ENCODE peak calls at places on chromosomes 1 and 21, in four cellular contexts. J is WTC11, X is K562, T is HepG2. C is an unnamed sample.

GRCh38 chr1:161768986-161769672 is 3.0 kb downstream of the ATF6 start:
- DNase-seq in T (no peak), X (no peak), J (no peak), C (no peak)

GRCh38 chr21:43778469-43779335 is 2.6 kb upstream of the CSTB start:
- DNase-seq in J (no peak), X (no peak), T (no peak), C (no peak)

GRCh38 chr1:228039504-228039903 is 32.7 kb downstream of the WNT3A start:
- DNase-seq in X (no peak), T (no peak), J (no peak), C (no peak)

GRCh38 chr1:151356668-151357067 is 9.6 kb upstream of the RFX5 start:
- DNase-seq in J (no peak), X (no peak), T (no peak), C (no peak)

GRCh38 chr1:174013864-174014418 is 8.2 kb downstream of the RC3H1 start:
- DNase-seq in X (no peak), J (no peak), T (peak), C (no peak)

GRCh38 chr21:15682977-15683376 is 46.8 kb upstream of the USP25 start:
- DNase-seq in T (no peak), X (no peak), J (no peak), C (no peak)

GRCh38 chr1:22637952-22638445 is 1.6 kb downstream of the C1QA start:
- DNase-seq in J (no peak), X (no peak), T (no peak), C (no peak)

GRCh38 chr1:162062542-162063015 is 6.9 kb upstream of the NOS1AP start:
- DNase-seq in X (no peak), J (no peak), T (no peak), C (no peak)

GRCh38 chr1:154479764-154480421 is 22.1 kb upstream of the TDRD10 start:
- DNase-seq in X (peak), J (peak), T (peak), C (peak)

GRCh38 chr1:27166351-27166802 is 11.5 kb upstream of the SLC9A1 start:
- DNase-seq in T (no peak), J (no peak), X (no peak), C (no peak)

GRCh38 chr1:205777994-205778393 is 2.7 kb upstream of the RAB29 start:
- DNase-seq in X (no peak), J (no peak), T (no peak), C (no peak)

GRCh38 chr1:166947398-166948043 is 27.8 kb downstream of the ILDR2 start:
- DNase-seq in J (peak), X (peak), T (no peak), C (no peak)

GRCh38 chr1:202462342-202463076 is 114.0 kb downstream of the PPP1R12B start:
- DNase-seq in T (no peak), J (no peak), X (peak), C (no peak)

GRCh38 chr1:165900576-165901380 is 73.4 kb downstream of the UCK2 start:
- DNase-seq in X (no peak), J (no peak), T (peak), C (no peak)

GRCh38 chr1:11132571-11133293 is 33.1 kb upstream of the EXOSC10 start:
- DNase-seq in T (no peak), X (no peak), J (no peak), C (no peak)

GRCh38 chr1:153945131-153945794 is 1.3 kb downstream of the DENND4B start:
- DNase-seq in J (no peak), X (peak), T (no peak), C (no peak)

GRCh38 chr1:211323156-211324063 is 3.2 kb upstream of the TRAF5 start:
- DNase-seq in T (peak), J (peak), X (peak), C (no peak)

GRCh38 chr1:229108598-229109201 is 162.2 kb upstream of the RAB4A start:
- DNase-seq in J (no peak), X (no peak), T (peak), C (no peak)

GRCh38 chr1:246001142-246001812 is 505.8 kb downstream of the SMYD3 start:
- DNase-seq in X (no peak), J (no peak), T (no peak), C (no peak)

GRCh38 chr21:15682182-15682895 is 47.4 kb upstream of the USP25 start:
- DNase-seq in J (no peak), X (no peak), T (peak), C (no peak)

GRCh38 chr1:42552636-42553035 is 89.5 kb downstream of the CCDC30 start:
- DNase-seq in T (no peak), J (peak), X (no peak), C (no peak)

GRCh38 chr21:32347887-32348450 is 44.8 kb downstream of the URB1 start:
- DNase-seq in T (no peak), X (no peak), J (no peak), C (no peak)

GRCh38 chr1:181116819-181117390 is 28.4 kb downstream of the IER5 start:
- DNase-seq in J (no peak), T (no peak), X (no peak), C (no peak)

GRCh38 chr1:26234644-26235384 is 814 bp downstream of the CEP85 start:
- DNase-seq in J (no peak), X (peak), T (peak), C (no peak)

GRCh38 chr1:172826096-172826741 is 167.3 kb downstream of the FASLG start:
- DNase-seq in J (no peak), X (no peak), T (peak), C (no peak)

GRCh38 chr1:27604579-27605299 is 795 bp upstream of the AHDC1 start:
- DNase-seq in J (no peak), T (no peak), X (no peak), C (no peak)

GRCh38 chr1:234893725-234894630 is 234.7 kb downstream of the TOMM20 start:
- DNase-seq in T (peak), J (no peak), X (peak), C (no peak)

GRCh38 chr1:91712981-91713841 is 172.7 kb downstream of the TGFBR3 start:
- DNase-seq in X (no peak), J (no peak), T (no peak), C (peak)
- TF ChIP-seq TCF7 in X (no peak), J (no peak), T (no peak), C (no peak)

GRCh38 chr21:34129971-34130597 is 56.7 kb downstream of the MRPS6 start:
- DNase-seq in J (no peak), T (peak), X (no peak), C (no peak)
- TF ChIP-seq TCF7 in J (no peak), T (no peak), X (no peak), C (no peak)

GRCh38 chr1:170534626-170535147 is 2.7 kb downstream of the GORAB start:
- DNase-seq in J (no peak), T (peak), X (no peak), C (no peak)

GRCh38 chr1:170536924-170537551 is 5.1 kb downstream of the GORAB start:
- DNase-seq in J (no peak), T (no peak), X (no peak), C (no peak)

GRCh38 chr1:170533331-170533730 is 1.4 kb downstream of the GORAB start:
- DNase-seq in T (no peak), J (no peak), X (no peak), C (no peak)

GRCh38 chr1:170537798-170538503 is 6.0 kb downstream of the GORAB start:
- DNase-seq in J (no peak), T (peak), X (no peak), C (no peak)

DNA sequence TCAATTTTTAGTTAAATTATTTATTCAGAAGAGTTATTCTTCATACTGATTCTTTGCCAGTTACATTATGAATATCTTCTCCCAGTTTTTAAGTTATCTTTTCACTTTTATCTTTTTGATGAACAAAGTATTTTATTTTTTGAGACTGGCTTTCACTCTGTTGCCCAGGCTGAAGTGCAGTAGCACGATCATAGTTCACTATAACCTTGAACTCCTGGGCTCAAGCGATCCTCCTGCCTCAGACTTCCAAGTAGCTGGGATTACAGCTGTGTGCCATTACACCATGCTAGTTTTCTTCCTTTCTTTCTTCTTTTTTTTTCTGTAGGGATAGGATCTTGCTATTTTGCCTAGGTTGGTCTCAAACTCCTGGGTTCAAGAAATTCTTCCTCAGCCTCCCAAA is 3.5 kb downstream of the GORAB start:
- DNase-seq in X (no peak), J (no peak), T (no peak), C (no peak)
- TF ChIP-seq TCF7 in X (no peak), J (no peak), T (no peak), C (no peak)

DNA sequence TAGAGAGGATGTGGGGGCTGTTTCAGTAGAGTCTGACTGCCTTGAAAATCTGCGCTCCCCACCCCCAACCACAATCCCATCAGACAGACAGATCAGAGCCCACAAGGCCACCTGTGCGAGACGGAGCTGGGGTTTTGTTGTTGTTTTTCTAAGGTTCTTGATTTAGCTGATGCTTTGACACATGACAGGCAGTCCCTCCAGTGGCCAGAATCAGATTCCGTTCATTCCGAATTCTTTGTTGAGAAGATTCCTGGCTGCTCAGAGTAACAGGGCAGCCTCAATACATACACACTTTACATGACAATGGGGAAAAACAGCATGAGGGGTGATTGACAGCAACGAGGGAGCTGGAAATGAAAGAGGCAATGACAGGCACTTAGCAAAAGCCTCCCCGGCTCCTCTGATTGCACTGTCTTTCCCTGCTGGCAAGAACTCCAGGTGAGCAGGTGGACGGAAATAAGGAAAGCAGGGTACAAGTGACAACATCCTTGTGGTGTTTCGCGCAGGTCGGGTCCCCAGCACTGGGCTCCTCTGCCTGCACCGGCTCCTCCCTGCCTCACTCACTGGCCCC is 148.8 kb downstream of the PGBD5 start:
- DNase-seq in J (peak), X (no peak), T (no peak), C (no peak)
- TF ChIP-seq TCF7 in J (no peak), X (no peak), T (no peak), C (no peak)

GRCh38 chr1:29519108-29519507 is 282.8 kb downstream of the PTPRU start:
- DNase-seq in X (no peak), J (peak), T (no peak), C (no peak)

GRCh38 chr1:29519733-29520132 is 283.4 kb downstream of the PTPRU start:
- DNase-seq in J (peak), X (no peak), T (no peak), C (no peak)

GRCh38 chr1:29516063-29516820 is 279.9 kb downstream of the PTPRU start:
- DNase-seq in T (no peak), J (peak), X (no peak), C (no peak)

GRCh38 chr1:29517251-29518080 is 281.1 kb downstream of the PTPRU start:
- DNase-seq in X (no peak), J (peak), T (no peak), C (no peak)

GRCh38 chr1:29518183-29518835 is 282.0 kb downstream of the PTPRU start:
- DNase-seq in X (no peak), J (peak), T (no peak), C (no peak)
- TF ChIP-seq TCF7 in X (no peak), J (no peak), T (no peak), C (no peak)

GRCh38 chr1:78355646-78356045 is 135.1 kb upstream of the PTGFR start:
- DNase-seq in X (no peak), T (no peak), J (no peak), C (no peak)

GRCh38 chr1:78348526-78349284 is 142.1 kb upstream of the PTGFR start:
- DNase-seq in T (no peak), X (no peak), J (no peak), C (no peak)

GRCh38 chr1:78351551-78352216 is 139.1 kb upstream of the PTGFR start:
- DNase-seq in J (no peak), T (no peak), X (no peak), C (no peak)
- TF ChIP-seq TCF7 in J (no peak), T (no peak), X (no peak), C (no peak)

GRCh38 chr1:18913065-18913502 is 10.7 kb upstream of the ALDH4A1 start:
- DNase-seq in T (peak), X (peak), J (peak), C (no peak)
- TF ChIP-seq TCF7 in T (no peak), X (no peak), J (no peak), C (no peak)

C was measured in GM12878.